ENCODE peak calls at places on chromosomes 3 and 15, in six cellular contexts. R, B, W, C, I and U are unnamed samples.
A peak's percentile ranks its signal among the peaks of the same experiment; 100 is the strongest.

GRCh38 chr3:36317915-36318314 is 62.4 kb upstream of the STAC start:
- DNase-seq in R (no peak), I (no peak), B (no peak), C (no peak), W (no peak), U (no peak)

GRCh38 chr3:65006300-65006739 is 318.5 kb upstream of the ADAMTS9 start:
- DNase-seq in R (no peak), B (peak; percentile 45), C (no peak), W (peak; percentile 25), I (no peak), U (no peak)

GRCh38 chr15:90143176-90143655 is 40.9 kb upstream of the IDH2 start:
- DNase-seq in C (peak; percentile 57), I (no peak), R (peak; percentile 42), W (no peak), B (no peak), U (no peak)

GRCh38 chr15:93028111-93028631 is 60.8 kb downstream of the RGMA start:
- DNase-seq in W (peak; percentile 17), R (no peak), C (no peak), I (peak; percentile 59), B (no peak), U (no peak)

GRCh38 chr3:128878556-128879124 is 780 bp upstream of the ACAD9 start:
- DNase-seq in W (peak; percentile 66), C (peak; percentile 21), I (peak; percentile 67), R (peak; percentile 11), B (peak; percentile 23), U (peak; percentile 75)

GRCh38 chr3:167843886-167844285 is 108.4 kb downstream of the SERPINI1 start:
- DNase-seq in B (no peak), I (no peak), R (no peak), C (no peak), W (no peak), U (no peak)

GRCh38 chr3:189941679-189942078 is 179.0 kb downstream of the P3H2 start:
- DNase-seq in R (no peak), I (no peak), C (no peak), W (peak; percentile 53), B (no peak), U (no peak)

GRCh38 chr3:9340450-9341009 is 22.3 kb upstream of the THUMPD3 start:
- DNase-seq in W (peak; percentile 56), R (no peak), B (peak; percentile 70), C (no peak), I (no peak), U (peak; percentile 88)

GRCh38 chr15:82132116-82132515 is 86.3 kb upstream of the MEX3B start:
- DNase-seq in W (no peak), R (no peak), I (no peak), C (no peak), B (no peak), U (no peak)

GRCh38 chr15:84098604-84099003 is 137.0 kb upstream of the GOLGA6L4 start:
- DNase-seq in W (no peak), B (no peak), C (no peak), I (no peak), R (no peak), U (no peak)

GRCh38 chr3:182909318-182910040 is 70.9 kb downstream of the DCUN1D1 start:
- DNase-seq in I (no peak), C (no peak), B (no peak), R (no peak), W (peak; percentile 41), U (peak; percentile 17)

GRCh38 chr3:180119567-180119966 is 82.8 kb upstream of the PEX5L start:
- DNase-seq in I (no peak), R (no peak), C (no peak), W (peak; percentile 45), B (no peak), U (no peak)

DNA sequence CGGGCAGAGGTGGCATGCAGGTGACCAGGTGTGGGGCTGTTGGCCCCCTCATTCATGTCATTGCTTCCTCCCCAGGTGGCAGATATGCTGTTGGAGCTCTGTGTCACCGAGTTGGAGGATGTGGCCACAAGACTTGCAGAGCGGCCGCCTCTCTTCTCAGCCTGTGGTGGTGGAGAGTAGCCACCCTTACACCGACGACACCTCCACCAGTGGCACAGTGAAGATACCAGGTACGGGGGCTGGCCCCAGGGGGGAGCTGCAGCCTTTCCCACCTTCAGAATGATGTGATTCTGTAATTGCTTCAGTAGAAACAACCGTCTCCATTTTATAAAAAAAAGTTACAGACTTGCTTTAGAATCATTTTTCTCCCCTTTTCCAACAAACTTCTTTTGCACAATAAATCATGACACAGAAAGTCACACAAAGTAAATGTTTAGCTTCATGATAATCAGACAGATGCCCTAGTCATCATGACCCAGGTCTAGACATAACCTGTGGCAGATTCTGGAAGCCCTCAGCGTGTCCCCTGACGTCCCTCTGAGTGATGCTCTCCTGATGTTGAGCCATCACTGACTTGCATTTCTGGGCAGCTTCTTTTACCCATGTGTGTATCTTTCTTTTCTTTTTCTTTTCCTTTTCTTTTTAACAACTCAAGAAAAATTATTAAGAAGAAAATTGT is 76.0 kb upstream of the FAN1 start:
- DNase-seq in W (no peak), C (no peak), R (no peak), I (no peak), B (no peak), U (no peak)
- TF ChIP-seq CTCF in W (no peak), C (no peak), R (no peak), I (no peak), B (no peak), U (no peak)

DNA sequence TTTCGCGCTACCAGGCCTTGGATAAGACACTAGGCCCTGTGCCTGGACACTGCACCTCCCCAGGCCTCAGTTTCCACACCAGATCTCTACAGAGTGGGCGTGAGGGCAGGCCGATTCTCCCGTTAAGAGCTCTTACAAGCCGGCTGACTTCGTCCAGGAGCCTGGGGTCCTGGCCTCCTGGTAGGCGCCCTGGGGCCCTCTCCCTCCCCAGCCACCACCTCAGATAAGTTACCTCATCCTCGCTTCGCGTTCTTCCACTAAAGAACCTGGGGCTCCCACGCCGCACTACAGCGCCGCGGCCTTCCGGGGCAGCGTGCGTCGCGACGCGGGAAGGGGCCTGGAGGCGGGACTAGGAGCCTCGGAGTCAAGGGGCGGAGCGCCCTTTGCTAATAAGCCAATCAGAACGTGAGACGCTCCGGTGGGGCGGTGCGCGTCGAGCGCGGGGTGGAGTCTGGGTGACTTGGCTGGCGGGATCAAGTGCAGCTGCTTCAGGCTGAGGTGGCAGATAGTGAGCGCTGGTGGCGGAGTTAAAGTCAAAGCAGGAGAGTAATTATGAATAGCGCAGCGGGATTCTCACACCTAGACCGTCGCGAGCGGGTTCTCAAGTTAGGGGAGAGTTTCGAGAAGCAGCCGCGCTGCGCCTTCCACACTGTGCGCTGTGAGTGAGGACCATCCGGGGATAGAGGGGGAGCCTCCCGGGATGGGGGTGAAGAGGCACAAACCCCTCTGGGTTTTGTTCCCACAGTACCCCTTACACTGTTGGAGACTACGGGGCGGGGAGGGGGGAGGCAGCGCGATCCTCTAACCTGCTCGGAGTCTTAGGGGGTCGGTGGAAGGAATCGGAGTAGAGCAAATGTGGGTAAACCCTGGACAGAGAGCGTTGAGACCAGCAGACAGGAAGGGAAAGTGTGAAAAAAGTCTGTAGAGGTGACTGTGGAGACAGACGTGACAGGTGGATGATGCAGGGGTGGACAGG is at the start of the genes EAF2 and IQCB1:
- DNase-seq in R (peak; percentile 95), I (peak; percentile 98), C (peak; percentile 96), B (peak; percentile 70), W (peak; percentile 94), U (peak; percentile 92)
- TF ChIP-seq CTCF in R (peak; percentile 10), I (no peak), C (peak; percentile 1), B (no peak), W (no peak), U (no peak)

DNA sequence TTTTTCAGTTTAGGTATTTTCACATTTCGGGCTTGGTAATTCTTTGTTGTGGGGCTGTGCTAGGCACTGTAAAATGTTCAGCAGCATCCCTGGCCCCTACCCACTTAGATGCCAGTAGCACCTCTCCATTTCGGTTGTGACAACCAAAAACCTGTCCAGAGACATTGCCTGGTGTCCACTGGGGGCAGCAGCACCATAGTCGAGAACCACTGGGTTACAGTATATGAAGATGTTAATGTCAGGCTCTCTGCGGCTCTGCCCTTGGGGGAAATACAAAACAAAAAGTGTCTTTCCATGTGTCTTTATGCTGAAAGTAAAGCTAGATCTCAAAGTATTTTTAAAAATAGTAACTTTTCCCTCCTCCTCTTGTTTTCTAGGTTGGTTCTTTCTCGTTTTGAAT is 177.2 kb downstream of the ITPR1 start:
- DNase-seq in B (no peak), C (no peak), R (no peak), I (no peak), W (no peak), U (no peak)
- TF ChIP-seq CTCF in B (peak; percentile 41), C (no peak), R (peak; percentile 17), I (no peak), W (peak; percentile 36), U (peak; percentile 72)

DNA sequence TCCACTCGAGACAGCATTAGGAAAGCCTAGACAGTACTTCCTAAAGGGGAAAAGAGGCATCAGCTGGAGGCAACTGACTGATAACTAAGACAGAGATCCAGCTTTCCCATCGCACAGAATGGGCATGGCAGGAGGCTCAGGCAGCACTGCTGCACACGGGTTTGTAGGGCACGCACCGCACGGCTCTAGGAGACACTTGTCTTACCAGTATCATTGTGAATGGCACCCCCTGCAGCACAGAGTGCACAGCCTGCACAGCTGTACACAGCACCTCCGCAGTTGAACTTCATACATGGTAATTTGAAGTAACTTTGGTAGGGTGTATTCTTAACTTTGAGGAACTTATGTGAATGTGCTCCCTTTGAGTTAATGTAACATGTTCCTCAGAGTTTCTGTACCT is 281.6 kb downstream of the PLCL2 start:
- DNase-seq in C (no peak), R (no peak), B (no peak), W (no peak), I (no peak), U (no peak)
- TF ChIP-seq CTCF in C (no peak), R (peak; percentile 22), B (no peak), W (no peak), I (no peak), U (no peak)

GRCh38 chr15:99618941-99619411 is 53.2 kb downstream of the MEF2A start:
- DNase-seq in W (peak; percentile 49), I (no peak), B (no peak), C (no peak), R (no peak), U (peak; percentile 30)

GRCh38 chr15:99621767-99622166 is 56.0 kb downstream of the MEF2A start:
- DNase-seq in R (no peak), C (no peak), I (no peak), B (no peak), W (no peak), U (no peak)

GRCh38 chr15:99619712-99620111 is 53.9 kb downstream of the MEF2A start:
- DNase-seq in W (peak; percentile 50), B (no peak), I (no peak), R (no peak), C (no peak), U (no peak)

GRCh38 chr15:99616773-99617342 is 51.1 kb downstream of the MEF2A start:
- DNase-seq in C (no peak), I (no peak), B (no peak), W (no peak), R (no peak), U (no peak)

DNA sequence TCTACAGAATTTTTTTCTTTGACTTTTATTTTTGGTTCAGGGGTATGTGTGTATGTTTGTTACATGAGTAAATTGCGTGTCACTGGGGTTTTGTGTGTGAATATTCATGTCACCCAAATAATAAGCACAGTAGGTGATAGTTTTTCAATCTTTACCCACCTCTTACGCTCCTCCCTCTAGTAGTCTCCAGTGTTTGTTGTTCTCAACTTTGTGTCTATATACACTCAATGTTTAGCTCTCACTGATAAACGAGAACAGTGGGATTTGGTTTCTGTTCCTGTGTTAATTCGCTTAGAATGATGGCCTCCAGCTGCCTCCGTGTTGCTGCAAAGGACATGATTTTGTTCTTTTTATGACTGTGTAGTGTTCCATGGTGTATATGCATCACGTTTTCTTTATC is 54.4 kb downstream of the MEF2A start:
- DNase-seq in I (no peak), R (no peak), B (no peak), C (no peak), W (no peak), U (no peak)
- TF ChIP-seq CTCF in I (no peak), R (no peak), B (no peak), C (no peak), W (no peak), U (no peak)